ENCODE peak calls at places on chromosomes 12 and 14, in four cellular contexts. O is left ventricle myocardium inferior, E is adrenal gland, D is neural progenitor cell. F is an unnamed sample.

GRCh38 chr12:53989227-53990113 is 4.5 kb downstream of the HOXC10 start:
- DNase-seq in D (peak), O (no peak), E (no peak), F (no peak)

GRCh38 chr12:114391088-114391487 is 14.9 kb downstream of the TBX5 start:
- DNase-seq in D (no peak), O (no peak), E (no peak), F (no peak)

GRCh38 chr12:17017402-17017801 is 411.4 kb upstream of the LMO3 start:
- DNase-seq in O (no peak), D (no peak), E (no peak), F (no peak)

GRCh38 chr14:37081220-37081619 is 91.2 kb downstream of the SLC25A21 start:
- DNase-seq in D (no peak), E (no peak), O (no peak), F (no peak)

GRCh38 chr14:105885561-105886320 is 359.4 kb downstream of the TMEM121 start:
- DNase-seq in O (peak), E (peak), D (no peak), F (peak)

GRCh38 chr12:91099836-91100235 is 11.5 kb downstream of the LUM start:
- DNase-seq in O (no peak), D (no peak), E (no peak), F (no peak)

GRCh38 chr14:77390188-77390587 is 13.0 kb downstream of the SAMD15 start:
- DNase-seq in E (no peak), O (no peak), D (no peak), F (no peak)

GRCh38 chr12:3683670-3684069 is 69.2 kb downstream of the CRACR2A start:
- DNase-seq in O (no peak), D (no peak), E (no peak), F (no peak)

GRCh38 chr14:53953002-53953827 is 3.4 kb downstream of the BMP4 start:
- DNase-seq in D (peak), E (peak), O (peak), F (peak)

GRCh38 chr12:57632369-57632897 is 568 bp downstream of the B4GALNT1 start:
- DNase-seq in D (peak), E (no peak), O (no peak), F (no peak)

GRCh38 chr12:57545809-57546437 is 1.1 kb downstream of the DCTN2 start:
- DNase-seq in E (no peak), O (no peak), D (no peak), F (no peak)

GRCh38 chr12:56261503-56262230 is 3.5 kb upstream of the ANKRD52 start:
- DNase-seq in D (no peak), O (no peak), E (no peak), F (no peak)

GRCh38 chr12:126944684-126945083 is 1322.3 kb upstream of the TMEM132C start:
- DNase-seq in D (no peak), E (no peak), O (no peak), F (no peak)

DNA sequence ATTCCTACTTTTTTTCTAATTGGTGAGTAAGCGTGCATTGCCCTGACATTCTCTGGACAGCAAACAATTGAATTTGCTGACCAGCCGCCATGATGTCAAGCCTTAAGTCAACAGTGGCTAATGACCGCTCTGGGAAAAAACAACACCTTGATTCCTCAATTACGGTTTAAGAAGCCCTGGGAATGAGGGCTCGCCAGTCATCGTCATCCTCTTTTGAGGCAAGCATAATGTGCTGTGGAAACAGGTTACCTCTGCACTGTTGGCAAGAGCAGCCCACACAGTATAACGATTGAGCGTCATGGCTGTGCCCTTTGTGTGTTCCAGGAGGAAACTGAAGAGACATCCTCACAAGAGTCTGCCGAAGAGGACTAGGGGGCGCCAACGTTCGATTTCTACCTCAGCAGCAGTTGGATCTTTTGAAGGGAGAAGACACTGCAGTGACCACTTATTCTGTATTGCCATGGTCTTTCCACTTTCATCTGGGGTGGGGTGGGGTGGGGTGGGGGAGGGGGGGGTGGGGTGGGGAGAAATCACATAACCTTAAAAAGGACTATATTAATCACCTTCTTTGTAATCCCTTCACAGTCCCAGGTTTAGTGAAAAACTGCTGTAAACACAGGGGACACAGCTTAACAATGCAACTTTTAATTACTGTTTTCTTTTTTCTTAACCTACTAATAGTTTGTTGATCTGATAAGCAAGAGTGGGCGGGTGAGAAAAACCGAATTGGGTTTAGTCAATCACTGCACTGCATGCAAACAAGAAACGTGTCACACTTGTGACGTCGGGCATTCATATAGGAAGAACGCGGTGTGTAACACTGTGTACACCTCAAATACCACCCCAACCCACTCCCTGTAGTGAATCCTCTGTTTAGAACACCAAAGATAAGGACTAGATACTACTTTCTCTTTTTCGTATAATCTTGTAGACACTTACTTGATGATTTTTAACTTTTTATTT is 138.9 kb downstream of the HMGA2 start:
- DNase-seq in O (no peak), D (peak), E (peak), F (no peak)
- TF ChIP-seq CTCF in O (peak), D (peak), E (peak), F (no peak)

GRCh38 chr14:104657114-104657524 is 32.3 kb upstream of the INF2 start:
- DNase-seq in E (no peak), O (no peak), D (no peak), F (no peak)

GRCh38 chr14:104657563-104658324 is 31.7 kb upstream of the INF2 start:
- DNase-seq in D (no peak), E (no peak), O (no peak), F (no peak)

GRCh38 chr14:104659764-104660523 is 29.5 kb upstream of the INF2 start:
- DNase-seq in O (no peak), D (no peak), E (no peak), F (no peak)

GRCh38 chr14:104659146-104659545 is 30.3 kb upstream of the INF2 start:
- DNase-seq in D (no peak), O (no peak), E (no peak), F (no peak)

DNA sequence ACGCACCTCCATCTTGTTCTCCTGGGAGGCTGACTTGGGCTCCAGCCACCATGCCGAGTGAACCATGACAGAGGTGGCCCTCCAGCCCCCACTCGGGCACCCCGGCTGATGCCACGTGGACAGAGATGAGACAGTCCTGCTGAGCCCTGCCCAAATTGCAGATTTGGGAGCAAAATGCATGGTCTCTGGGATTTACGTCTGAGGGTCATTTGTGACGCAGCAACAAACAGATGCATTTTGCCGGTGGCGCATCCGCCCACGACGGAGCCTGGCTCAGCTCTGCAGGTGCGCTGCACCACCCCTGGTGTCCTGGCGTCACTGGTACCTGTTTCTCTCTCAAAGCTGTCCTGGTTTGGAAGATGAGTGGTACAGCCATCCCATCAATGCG is 31.1 kb upstream of the INF2 start:
- DNase-seq in O (no peak), D (no peak), E (no peak), F (no peak)
- H3K27ac ChIP-seq in O (no peak), D (no peak), E (no peak), F (no peak)

DNA sequence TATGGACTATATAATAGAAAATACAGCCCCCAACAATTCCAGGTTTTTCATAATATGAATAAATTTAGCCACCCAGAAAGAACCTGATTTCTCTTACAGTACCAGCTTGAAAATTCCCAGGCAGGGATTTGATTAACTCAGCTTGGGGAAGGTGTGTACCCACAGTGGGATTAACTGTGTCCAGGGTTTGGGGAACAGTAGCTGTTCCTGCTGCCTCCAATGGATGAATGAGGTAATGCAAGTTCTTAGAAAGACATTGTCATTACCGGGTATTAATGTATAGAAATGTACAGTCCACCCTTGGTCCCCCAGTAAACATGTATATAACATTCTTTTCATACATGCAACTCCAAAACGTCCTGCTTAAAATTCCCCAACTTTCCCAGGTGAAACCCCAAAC is 115.6 kb downstream of the LRIG3 start:
- DNase-seq in E (no peak), D (peak), O (no peak), F (no peak)
- TF ChIP-seq CTCF in E (peak), D (peak), O (peak), F (no peak)

GRCh38 chr14:99606359-99606758 is 2.4 kb upstream of the CCDC85C start:
- DNase-seq in D (no peak), E (no peak), O (no peak), F (no peak)
- H3K27ac ChIP-seq in D (no peak), E (no peak), O (no peak), F (no peak)